ENCODE peak calls at places on chromosomes 6 and 20, in ten cellular contexts. T is lower lobe of right lung, Y is neural crest cell, K is Calu3, V is spleen, E is OCI-LY7, B is H1, R is AG10803, X is A549, D is heart left ventricle. J is an unnamed sample.

GRCh38 chr20:57205625-57206219 is 60.7 kb downstream of the BMP7 start:
- DNase-seq in E (no peak), K (no peak), R (peak), V (no peak), Y (no peak), X (peak), T (no peak), B (no peak), D (no peak), J (peak)

GRCh38 chr6:139765825-139766285 is 391.4 kb upstream of the CITED2 start:
- DNase-seq in K (peak), D (no peak), X (peak), R (peak), Y (no peak), T (no peak), B (no peak), V (no peak), E (no peak), J (peak)

GRCh38 chr6:40879169-40879568 is 159.9 kb downstream of the UNC5CL start:
- DNase-seq in Y (no peak), D (no peak), T (no peak), B (no peak), V (no peak), E (no peak), K (no peak), R (no peak), X (no peak), J (no peak)

GRCh38 chr20:51445591-51445990 is 96.9 kb downstream of the NFATC2 start:
- DNase-seq in V (peak), R (no peak), E (no peak), X (no peak), B (no peak), Y (no peak), K (no peak), T (no peak), D (no peak), J (no peak)

GRCh38 chr6:159074120-159074684 is 29.4 kb upstream of the TAGAP start:
- DNase-seq in B (no peak), Y (peak), D (no peak), E (peak), V (no peak), T (no peak), R (peak), K (peak), X (peak), J (peak)

GRCh38 chr6:136401749-136402148 is 112.1 kb upstream of the BCLAF1 start:
- DNase-seq in E (no peak), Y (no peak), V (no peak), R (peak), B (no peak), X (no peak), K (no peak), T (no peak), D (no peak), J (peak)

GRCh38 chr20:44089987-44090674 is 96.9 kb downstream of the JPH2 start:
- DNase-seq in E (peak), R (peak), X (peak), D (no peak), V (no peak), B (no peak), K (peak), T (no peak), Y (peak), J (peak)

GRCh38 chr6:170403451-170403850 is 96.9 kb downstream of the FAM120B start:
- DNase-seq in R (peak), B (no peak), E (no peak), K (no peak), X (no peak), T (no peak), V (no peak), Y (peak), D (no peak), J (peak)

GRCh38 chr20:3919352-3919751 is 30.2 kb downstream of the PANK2 start:
- DNase-seq in K (no peak), T (no peak), E (no peak), R (peak), Y (no peak), X (no peak), D (no peak), B (no peak), V (no peak), J (peak)

GRCh38 chr20:38536310-38536709 is 44.7 kb upstream of the ADIG start:
- DNase-seq in X (no peak), T (no peak), B (no peak), D (no peak), Y (no peak), K (no peak), E (no peak), R (peak), V (no peak), J (peak)

GRCh38 chr20:58524814-58525213 is 9.6 kb upstream of the APCDD1L start:
- DNase-seq in K (no peak), Y (no peak), B (no peak), E (no peak), R (peak), T (no peak), V (no peak), X (no peak), D (no peak), J (peak)

GRCh38 chr6:29447670-29448069 is 8.6 kb downstream of the OR10C1 start:
- DNase-seq in T (no peak), Y (no peak), D (no peak), R (no peak), V (no peak), B (peak), X (no peak), K (no peak), E (no peak), J (no peak)

GRCh38 chr6:116512155-116512559 is 718 bp downstream of the CALHM5 start:
- DNase-seq in V (no peak), D (no peak), X (no peak), K (no peak), B (no peak), E (no peak), Y (no peak), T (no peak), R (no peak), J (no peak)

GRCh38 chr6:14804444-14805210 is 441.2 kb upstream of the JARID2 start:
- DNase-seq in R (peak), V (peak), D (peak), Y (no peak), T (peak), X (no peak), E (no peak), K (peak), B (no peak), J (peak)

DNA sequence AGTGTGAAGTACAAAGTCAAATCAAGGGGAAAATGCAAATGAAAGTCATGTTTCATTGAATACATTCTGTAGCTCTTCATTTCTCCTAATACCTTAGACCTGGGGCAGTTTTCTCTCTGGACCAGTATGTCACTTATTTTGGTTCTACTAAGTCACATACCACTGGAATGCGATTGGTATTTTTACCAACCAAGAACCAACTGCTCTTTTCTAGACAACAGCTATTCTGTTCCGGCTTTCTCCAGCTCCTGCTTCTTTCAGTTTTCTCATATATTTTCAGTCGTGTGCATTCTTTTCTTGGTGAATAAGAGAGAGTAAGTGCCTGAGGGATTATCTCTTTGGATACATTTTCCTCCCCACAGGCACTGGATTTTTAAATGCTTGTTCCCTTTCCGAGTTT is 39.2 kb upstream of the SPACA1 start:
- DNase-seq in Y (no peak), T (no peak), E (no peak), V (no peak), X (no peak), B (no peak), K (no peak), D (no peak), R (no peak), J (no peak)
- TF ChIP-seq CTCF in Y (no peak), T (no peak), E (no peak), V (no peak), X (no peak), B (no peak), K (no peak), D (no peak), R (no peak), J (no peak)

GRCh38 chr20:49046087-49046900 is at the start of gene CSE1L:
- DNase-seq in T (peak), Y (peak), X (peak), R (peak), K (peak), D (peak), B (peak), V (peak), E (peak), J (peak)
- TF ChIP-seq CTCF in T (no peak), Y (peak), X (no peak), R (no peak), K (no peak), D (no peak), B (no peak), V (peak), E (no peak), J (no peak)

DNA sequence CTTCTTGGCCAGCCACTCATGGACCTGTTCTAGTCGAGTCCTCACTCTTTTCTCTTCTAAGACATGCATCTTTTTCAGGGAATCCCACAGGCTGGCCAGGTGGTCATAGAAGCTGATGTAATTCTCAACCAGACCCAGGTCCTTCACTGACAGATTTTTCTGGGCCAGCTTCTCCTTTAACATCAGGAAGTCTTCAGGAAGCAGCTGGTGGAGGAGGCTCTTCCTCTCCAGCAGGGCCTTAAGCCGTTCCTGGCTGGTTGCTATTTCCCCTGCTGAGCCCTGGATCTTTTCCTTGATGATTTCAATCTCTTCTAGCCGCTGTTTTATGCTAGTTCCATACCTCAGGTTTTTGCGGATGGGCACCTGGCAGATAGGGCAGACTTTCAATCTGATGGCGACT is 28.6 kb downstream of the DDX27 start:
- DNase-seq in D (no peak), T (no peak), Y (no peak), R (no peak), K (no peak), X (no peak), V (no peak), E (no peak), B (no peak), J (no peak)
- TF ChIP-seq CTCF in D (no peak), T (no peak), Y (no peak), R (no peak), K (no peak), X (no peak), V (no peak), E (no peak), B (no peak), J (no peak)

GRCh38 chr6:37485259-37485658 is 14.4 kb downstream of the CCDC167 start:
- DNase-seq in D (no peak), X (peak), Y (no peak), E (no peak), K (no peak), R (no peak), V (no peak), T (no peak), B (no peak), J (no peak)
- TF ChIP-seq CTCF in D (no peak), X (no peak), Y (peak), E (peak), K (no peak), R (peak), V (no peak), T (no peak), B (peak), J (no peak)

GRCh38 chr6:144581807-144582537 is 296.8 kb downstream of the UTRN start:
- DNase-seq in D (no peak), X (peak), E (peak), R (no peak), K (peak), T (no peak), Y (no peak), V (no peak), B (no peak), J (peak)
- TF ChIP-seq CTCF in D (peak), X (peak), E (peak), R (peak), K (no peak), T (peak), Y (peak), V (no peak), B (peak), J (peak)

GRCh38 chr6:93784794-93785757 is 365.7 kb upstream of the EPHA7 start:
- DNase-seq in V (no peak), B (no peak), Y (no peak), T (no peak), E (no peak), D (peak), X (no peak), R (peak), K (no peak), J (peak)

GRCh38 chr6:93779086-93779858 is 359.9 kb upstream of the EPHA7 start:
- DNase-seq in E (no peak), V (no peak), K (no peak), D (peak), T (no peak), R (no peak), X (no peak), Y (no peak), B (no peak), J (peak)
- TF ChIP-seq CTCF in E (no peak), V (no peak), K (no peak), D (peak), T (no peak), R (no peak), X (no peak), Y (no peak), B (peak), J (no peak)

GRCh38 chr6:13383280-13384163 is 55.2 kb upstream of the TBC1D7 start:
- DNase-seq in Y (no peak), X (no peak), E (no peak), R (peak), B (no peak), K (peak), D (no peak), V (no peak), T (no peak), J (no peak)
- TF ChIP-seq CTCF in Y (no peak), X (no peak), E (peak), R (peak), B (no peak), K (no peak), D (peak), V (no peak), T (peak), J (peak)

GRCh38 chr20:18780731-18781130 is 32.9 kb upstream of the SCP2D1 start:
- DNase-seq in X (no peak), Y (no peak), K (no peak), R (peak), T (no peak), B (no peak), V (no peak), E (no peak), D (no peak), J (no peak)

GRCh38 chr20:18783385-18783959 is 30.1 kb upstream of the SCP2D1 start:
- DNase-seq in E (no peak), T (no peak), R (no peak), D (no peak), B (no peak), Y (no peak), X (no peak), V (no peak), K (no peak), J (no peak)

GRCh38 chr20:18781509-18781908 is 32.1 kb upstream of the SCP2D1 start:
- DNase-seq in D (no peak), Y (no peak), R (no peak), T (no peak), E (no peak), K (no peak), X (no peak), V (no peak), B (no peak), J (no peak)

GRCh38 chr20:18774207-18774606 is 39.4 kb upstream of the SCP2D1 start:
- DNase-seq in X (no peak), D (no peak), B (no peak), V (no peak), T (no peak), R (no peak), K (no peak), Y (no peak), E (no peak), J (no peak)

DNA sequence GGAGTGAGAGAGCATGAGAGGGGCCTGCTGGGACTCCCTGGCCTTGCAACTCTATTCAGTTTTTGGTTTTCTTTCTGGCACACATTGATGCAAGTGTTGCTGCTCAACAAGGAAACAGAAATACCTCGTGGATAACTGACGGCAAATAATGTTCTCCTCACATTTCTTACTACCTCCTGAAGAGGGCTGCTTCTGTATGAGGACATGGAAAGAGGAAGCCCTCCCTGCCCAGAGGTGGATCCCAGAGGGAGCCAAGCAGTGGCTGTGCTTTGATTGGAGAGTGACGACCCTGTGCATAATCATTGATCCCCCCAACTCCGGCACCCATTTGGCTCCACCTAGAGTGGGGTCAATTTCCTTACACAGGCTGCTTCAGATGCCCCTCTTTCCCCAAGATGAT is 34.6 kb upstream of the SCP2D1 start:
- DNase-seq in K (no peak), D (no peak), Y (no peak), B (peak), X (no peak), V (no peak), T (no peak), E (no peak), R (no peak), J (no peak)
- TF ChIP-seq CTCF in K (no peak), D (no peak), Y (no peak), B (peak), X (no peak), V (no peak), T (no peak), E (no peak), R (no peak), J (no peak)

DNA sequence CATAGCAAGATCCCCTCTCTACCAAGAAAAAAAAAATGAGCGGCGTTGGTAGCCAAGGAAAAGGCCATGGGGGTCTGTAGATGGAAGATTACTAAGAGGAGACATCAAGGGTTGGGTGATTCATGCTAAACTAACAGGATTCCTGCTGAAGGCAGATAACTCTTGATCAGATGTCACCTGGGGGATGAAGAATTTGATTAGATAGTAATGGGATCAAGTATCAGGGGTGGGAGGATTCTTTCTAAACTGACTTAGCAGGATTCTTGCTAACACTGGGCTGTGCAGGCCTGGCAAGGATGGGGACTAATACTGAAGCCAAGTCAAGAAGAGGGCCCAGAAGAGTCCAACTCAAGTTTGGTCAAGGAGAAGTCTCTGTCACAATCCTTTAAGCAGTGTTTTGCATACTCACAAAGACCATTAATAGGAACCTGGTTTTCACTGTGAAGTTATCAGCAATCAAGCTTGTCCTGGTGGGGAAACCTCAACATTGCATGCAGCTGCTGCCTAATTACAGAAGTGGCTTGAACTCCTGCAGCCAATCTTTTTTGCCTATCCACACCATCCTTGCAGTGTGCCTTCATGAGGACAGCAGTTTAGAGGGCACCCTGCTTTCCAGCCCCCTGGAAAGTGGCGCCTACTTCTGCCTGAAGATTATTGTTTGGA is 61.3 kb downstream of the ANKRD6 start:
- DNase-seq in K (no peak), B (no peak), T (no peak), D (no peak), E (peak), X (no peak), R (no peak), V (no peak), Y (no peak), J (no peak)
- TF ChIP-seq CTCF in K (no peak), B (peak), T (no peak), D (no peak), E (no peak), X (no peak), R (no peak), V (no peak), Y (peak), J (no peak)

DNA sequence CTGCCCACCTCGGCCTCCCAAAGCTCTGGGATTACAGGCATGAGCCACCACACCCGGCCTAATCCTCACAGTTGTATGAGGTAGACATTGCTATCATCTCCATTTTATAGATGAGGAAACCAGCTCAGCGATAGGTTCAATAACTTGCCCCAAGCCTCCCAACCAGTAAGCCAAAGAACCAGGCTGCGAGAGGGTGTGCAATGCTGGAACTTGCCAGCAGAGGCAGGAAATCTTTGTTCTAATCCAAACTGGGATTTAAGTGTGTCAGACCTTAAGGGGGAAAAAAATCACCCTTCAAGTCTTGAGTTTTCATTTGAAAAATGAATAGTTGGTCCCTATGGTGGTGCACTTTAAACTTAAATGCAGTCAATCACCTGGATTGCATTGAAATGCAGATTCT is 20.1 kb upstream of the RNGTT start:
- DNase-seq in D (no peak), R (peak), Y (peak), B (no peak), T (no peak), V (no peak), K (peak), X (peak), E (peak), J (peak)
- TF ChIP-seq CTCF in D (peak), R (peak), Y (peak), B (peak), T (peak), V (peak), K (peak), X (peak), E (peak), J (peak)